ENCODE peak calls at places on chromosome 20, in five cellular contexts. W is colonic mucosa, H is upper lobe of left lung, K is ovary, Y is HepG2. A is an unnamed sample. For H3K9me3, the result is how much of the 10 kb centered on the place peaks cover.

GRCh38 chr20:17856837-17857605 is 111.6 kb downstream of the SNX5 start:
- DNase-seq in Y (no peak), W (no peak), K (no peak), H (no peak), A (no peak)

GRCh38 chr20:54559890-54560289 is 84.5 kb downstream of the DOK5 start:
- DNase-seq in H (no peak), W (no peak), Y (no peak), K (no peak), A (no peak)

GRCh38 chr20:25207149-25207959 is 11.8 kb downstream of the ENTPD6 start:
- DNase-seq in K (no peak), Y (no peak), W (no peak), H (no peak), A (no peak)

GRCh38 chr20:35953411-35954199 is 697 bp downstream of the SCAND1 start:
- DNase-seq in Y (no peak), H (peak), K (no peak), W (peak), A (peak)

GRCh38 chr20:19964289-19965263 is 52.6 kb upstream of the NAA20 start:
- DNase-seq in W (peak), H (no peak), K (peak), Y (peak), A (no peak)

GRCh38 chr20:35571566-35571965 is 29.7 kb downstream of the ERGIC3 start:
- DNase-seq in K (no peak), Y (no peak), H (no peak), W (no peak), A (no peak)

GRCh38 chr20:50572922-50573777 is 63.0 kb downstream of the PTPN1 start:
- DNase-seq in Y (no peak), W (no peak), K (peak), H (no peak), A (no peak)

GRCh38 chr20:12941025-12941424 is 67.7 kb upstream of the SPTLC3 start:
- DNase-seq in Y (peak), W (no peak), H (no peak), K (no peak), A (no peak)

GRCh38 chr20:5509803-5510202 is 193.0 kb upstream of the PROKR2 start:
- DNase-seq in H (no peak), W (no peak), Y (no peak), K (no peak), A (no peak)

GRCh38 chr20:18388860-18389259 is 78.0 kb downstream of the DZANK1 start:
- DNase-seq in H (no peak), W (no peak), Y (peak), K (peak), A (no peak)

DNA sequence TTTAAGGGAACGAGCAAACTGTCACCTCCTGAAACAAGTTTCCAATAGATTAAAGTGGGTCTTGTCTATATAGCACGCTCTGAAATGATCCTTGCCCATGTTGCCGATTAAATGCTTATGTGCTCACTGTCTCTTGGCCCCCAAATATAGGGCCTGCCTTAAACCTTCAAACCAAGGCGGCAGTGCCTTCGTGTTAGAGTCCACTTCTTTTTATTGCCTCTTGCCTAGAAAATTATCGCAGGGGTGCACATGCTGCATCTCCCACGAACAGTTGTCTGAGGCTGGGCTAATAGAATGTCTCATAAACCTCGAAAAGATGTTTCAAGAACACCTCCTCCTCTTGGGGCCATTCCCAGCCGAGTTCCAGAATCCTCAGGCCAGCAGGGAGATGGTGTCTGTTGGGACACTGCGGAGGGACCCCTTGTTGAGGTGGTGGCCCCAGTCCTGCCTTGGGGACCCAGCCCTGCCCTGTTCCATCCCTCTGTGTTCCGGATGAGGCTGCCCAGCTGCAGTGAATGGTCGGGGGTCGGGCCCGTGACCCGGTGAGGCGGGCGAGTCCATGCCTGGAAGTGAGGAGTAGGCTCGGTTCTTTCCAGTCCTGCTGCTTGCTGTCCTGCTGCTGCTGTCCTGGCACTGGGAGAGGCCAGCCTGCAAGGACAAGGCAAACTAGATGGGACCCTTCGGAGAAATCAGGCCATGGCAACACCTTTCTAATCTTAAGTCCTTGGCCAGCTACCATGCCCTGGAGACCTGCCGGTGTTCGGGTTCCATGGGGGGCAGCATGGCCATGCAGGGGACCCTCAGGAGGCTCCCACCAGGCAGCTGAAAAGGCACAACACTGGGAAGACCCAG is 34.7 kb upstream of the SLCO4A1 start:
- DNase-seq in K (no peak), W (no peak), H (no peak), Y (no peak), A (no peak)
- H3K27ac ChIP-seq in K (no peak), W (no peak), H (no peak), Y (no peak), A (no peak)

GRCh38 chr20:48425776-48426175 is 402.0 kb downstream of the PREX1 start:
- DNase-seq in W (no peak), H (peak), K (no peak), Y (no peak), A (no peak)

GRCh38 chr20:48419173-48419572 is 408.6 kb downstream of the PREX1 start:
- DNase-seq in K (no peak), Y (no peak), H (no peak), W (no peak), A (no peak)

GRCh38 chr20:48416002-48416401 is 411.8 kb downstream of the PREX1 start:
- DNase-seq in K (no peak), H (no peak), W (no peak), Y (no peak), A (no peak)

GRCh38 chr20:48422242-48422960 is 405.4 kb downstream of the PREX1 start:
- DNase-seq in H (no peak), W (no peak), Y (no peak), K (no peak), A (no peak)

GRCh38 chr20:48421547-48421946 is 406.3 kb downstream of the PREX1 start:
- DNase-seq in K (no peak), Y (no peak), H (no peak), W (no peak), A (no peak)
- TF ChIP-seq CTCF in K (no peak), Y (peak), H (no peak), W (no peak), A (no peak)

GRCh38 chr20:56001890-56002289 is 3.4 kb downstream of the CBLN4 start:
- DNase-seq in H (no peak), W (no peak), K (no peak), Y (no peak), A (no peak)
- H3K9me3 ChIP-seq in H (under half), W (under half), K (under half), Y (half or more), A (under half)

GRCh38 chr20:37120497-37120896 is 24.7 kb upstream of the RBL1 start:
- DNase-seq in Y (no peak), K (no peak), H (no peak), W (no peak), A (no peak)

GRCh38 chr20:37123441-37123840 is 27.6 kb upstream of the RBL1 start:
- DNase-seq in K (no peak), Y (peak), W (no peak), H (no peak), A (no peak)

GRCh38 chr20:37114012-37114411 is 18.2 kb upstream of the RBL1 start:
- DNase-seq in K (no peak), W (peak), Y (no peak), H (no peak), A (no peak)

GRCh38 chr20:37119356-37120036 is 23.7 kb upstream of the RBL1 start:
- DNase-seq in W (no peak), K (no peak), Y (no peak), H (no peak), A (no peak)
- H3K27ac ChIP-seq in W (no peak), K (no peak), Y (no peak), H (no peak), A (no peak)

GRCh38 chr20:23362392-23363256 is 642 bp downstream of the GZF1 start:
- DNase-seq in Y (peak), H (no peak), W (peak), K (no peak), A (no peak)

GRCh38 chr20:23358923-23359572 is 2.9 kb upstream of the GZF1 start:
- DNase-seq in Y (peak), H (no peak), W (peak), K (no peak), A (no peak)

GRCh38 chr20:23361108-23361650 is 803 bp upstream of the GZF1 start:
- DNase-seq in K (no peak), Y (peak), H (no peak), W (peak), A (no peak)

GRCh38 chr20:23363257-23363649 is 1.3 kb downstream of the GZF1 start:
- DNase-seq in H (no peak), K (no peak), Y (no peak), W (no peak), A (no peak)

GRCh38 chr20:23361651-23362391 is at the start of gene GZF1:
- DNase-seq in W (peak), H (peak), Y (peak), K (peak), A (peak)
- TF ChIP-seq CTCF in W (no peak), H (peak), Y (peak), K (peak), A (peak)

A was measured in CD4-positive, alpha-beta T cell.